ENCODE peak calls at places on chromosome 12, in eight cellular contexts. A is HFFc6; T is right cardiac atrium; U is GM23248; B is fibroblast of mammary gland; Q is activated T-cell treated with anti-CD3 and anti-CD28 coated beads, Interleukin-2, amount 50 U/mL, for 24 hours; C is ovary; S is activated T-helper 1 cell treated with Interleukin-2 at 50 U/mL for 16 hours. F is an unnamed sample.

GRCh38 chr12:54273981-54274380 is 5.9 kb downstream of the CBX5 start:
- DNase-seq in S (no peak), T (no peak), A (no peak), B (no peak), Q (no peak), C (no peak), U (no peak), F (no peak)

GRCh38 chr12:14577344-14577743 is 9.7 kb upstream of the PLBD1 start:
- DNase-seq in Q (no peak), C (no peak), B (peak; percentile 22), S (no peak), T (no peak), U (peak; percentile 13), A (no peak), F (no peak)

GRCh38 chr12:52033506-52034258 is 17.6 kb upstream of the NR4A1 start:
- DNase-seq in A (no peak), S (no peak), C (peak; percentile 57), B (no peak), T (peak; percentile 65), Q (no peak), U (no peak), F (no peak)

GRCh38 chr12:11830298-11830937 is 180.9 kb downstream of the ETV6 start:
- DNase-seq in A (no peak), U (no peak), S (no peak), T (no peak), C (no peak), Q (no peak), B (no peak), F (no peak)

GRCh38 chr12:68497702-68498101 is 113.0 kb upstream of the RAP1B start:
- DNase-seq in S (no peak), T (no peak), C (no peak), A (peak; percentile 94), U (peak; percentile 85), B (peak; percentile 93), Q (no peak), F (no peak)

GRCh38 chr12:68559984-68560822 is 50.5 kb upstream of the RAP1B start:
- DNase-seq in S (no peak), U (peak; percentile 22), T (peak; percentile 68), Q (no peak), B (no peak), C (no peak), A (no peak), F (no peak)

GRCh38 chr12:31106101-31106803 is 32.6 kb downstream of the DDX11 start:
- DNase-seq in Q (no peak), T (no peak), S (no peak), B (no peak), U (no peak), C (no peak), A (no peak), F (no peak)

GRCh38 chr12:68611094-68611818 is 557 bp downstream of the RAP1B start:
- DNase-seq in Q (peak; percentile 73), A (peak; percentile 34), S (peak; percentile 23), T (peak; percentile 84), U (peak; percentile 84), C (peak; percentile 74), B (peak; percentile 65), F (peak; percentile 34)

GRCh38 chr12:59079029-59079428 is 158.7 kb upstream of the LRIG3 start:
- DNase-seq in A (no peak), T (no peak), U (no peak), B (no peak), S (no peak), C (no peak), Q (no peak), F (no peak)

GRCh38 chr12:10867381-10867780 is 16.7 kb downstream of the PRH1 start:
- DNase-seq in S (no peak), U (no peak), T (no peak), A (no peak), B (peak; percentile 12), Q (no peak), C (no peak), F (no peak)

GRCh38 chr12:47650469-47650868 is 55.4 kb downstream of the RPAP3 start:
- DNase-seq in T (no peak), C (no peak), B (no peak), S (no peak), A (peak; percentile 5), Q (no peak), U (peak; percentile 33), F (no peak)

GRCh38 chr12:132730353-132730752 is 19.7 kb downstream of the PGAM5 start:
- DNase-seq in U (no peak), T (peak; percentile 2), S (no peak), B (no peak), Q (no peak), A (no peak), C (no peak), F (no peak)

GRCh38 chr12:103858953-103859601 is 18.0 kb upstream of the NT5DC3 start:
- DNase-seq in T (no peak), B (peak; percentile 94), Q (no peak), A (peak; percentile 97), U (peak; percentile 97), S (no peak), C (no peak), F (no peak)

GRCh38 chr12:67633708-67634107 is 14.8 kb upstream of the DYRK2 start:
- DNase-seq in C (no peak), B (no peak), S (no peak), A (no peak), Q (no peak), U (no peak), T (peak; percentile 53), F (no peak)

GRCh38 chr12:19165446-19165845 is 35.9 kb downstream of the PLEKHA5 start:
- DNase-seq in Q (no peak), S (no peak), A (no peak), T (no peak), U (no peak), C (no peak), B (no peak), F (no peak)

GRCh38 chr12:70177637-70178036 is 65.6 kb upstream of the CNOT2 start:
- DNase-seq in Q (no peak), S (no peak), C (no peak), A (no peak), U (peak; percentile 7), B (no peak), T (no peak), F (no peak)

GRCh38 chr12:52454411-52455201 is 2.7 kb upstream of the KRT6B start:
- DNase-seq in S (no peak), U (no peak), T (no peak), B (peak; percentile 16), Q (no peak), C (no peak), A (no peak), F (no peak)

GRCh38 chr12:109621864-109622485 is 48.4 kb downstream of the MVK start:
- DNase-seq in A (no peak), Q (no peak), C (no peak), S (no peak), B (no peak), U (no peak), T (no peak), F (no peak)

GRCh38 chr12:129854591-129854990 is 49.2 kb downstream of the TMEM132D start:
- DNase-seq in S (no peak), T (no peak), Q (no peak), A (no peak), B (no peak), C (no peak), U (no peak), F (no peak)

GRCh38 chr12:10726945-10727344 is 3.8 kb upstream of the YBX3 start:
- DNase-seq in U (no peak), B (no peak), S (no peak), T (no peak), C (no peak), Q (no peak), A (no peak), F (no peak)

GRCh38 chr12:118760623-118761022 is 220.7 kb upstream of the SRRM4 start:
- DNase-seq in Q (no peak), C (no peak), S (no peak), B (no peak), T (no peak), U (no peak), A (no peak), F (no peak)

GRCh38 chr12:131801254-131801866 is 26.8 kb upstream of the MMP17 start:
- DNase-seq in A (no peak), S (no peak), C (no peak), U (no peak), Q (no peak), B (no peak), T (no peak), F (no peak)

GRCh38 chr12:130880411-130880885 is 8.6 kb downstream of the RAN start:
- DNase-seq in Q (peak; percentile 38), S (no peak), U (peak; percentile 32), A (no peak), C (no peak), T (no peak), B (no peak), F (no peak)

GRCh38 chr12:131047789-131048610 is 94.3 kb downstream of the ADGRD1 start:
- DNase-seq in S (no peak), A (no peak), U (no peak), C (no peak), T (peak; percentile 62), B (no peak), Q (no peak), F (no peak)

GRCh38 chr12:9811651-9812050 is 15.6 kb upstream of the KLRF1 start:
- DNase-seq in T (no peak), U (no peak), C (no peak), S (no peak), B (no peak), Q (no peak), A (no peak), F (no peak)

GRCh38 chr12:1859643-1860042 is 39.3 kb downstream of the LRTM2 start:
- DNase-seq in U (peak; percentile 34), Q (peak; percentile 18), B (peak; percentile 14), T (no peak), A (peak; percentile 74), C (no peak), S (no peak), F (no peak)

GRCh38 chr12:106307176-106307575 is 4.6 kb downstream of the TCP11L2 start:
- DNase-seq in U (no peak), Q (no peak), T (no peak), B (no peak), A (no peak), C (no peak), S (no peak), F (no peak)

F was measured in GM12891.